ENCODE peak calls at places on chromosomes 12 and 14, in eight cellular contexts. L is NCI-H345, U is NCI-H460, D is anterior cingulate cortex, O is activated T-cell treated with anti-CD3 and anti-CD28 coated beads for 1 hour, F is putamen, X is AG10803, B is IMR-90. A is an unnamed sample.

GRCh38 chr12:109927622-109928021 is 27.5 kb downstream of the TCHP start:
- DNase-seq in L (peak; percentile 10), U (peak; percentile 58), D (no peak), O (peak; percentile 11), F (no peak), X (peak; percentile 50), B (peak; percentile 41), A (no peak)

GRCh38 chr12:4434721-4435425 is 10.7 kb downstream of the FGF6 start:
- DNase-seq in L (no peak), U (no peak), D (no peak), O (no peak), F (no peak), X (no peak), B (no peak), A (no peak)

GRCh38 chr12:130506844-130507243 is 169.2 kb downstream of the PIWIL1 start:
- DNase-seq in L (no peak), U (no peak), D (no peak), O (no peak), F (no peak), X (no peak), B (no peak), A (no peak)

GRCh38 chr12:116892318-116892717 is 11.1 kb upstream of the HRK start:
- DNase-seq in L (no peak), U (no peak), D (no peak), O (no peak), F (no peak), X (no peak), B (no peak), A (no peak)

GRCh38 chr14:88868558-88869159 is 44.2 kb downstream of the TTC8 start:
- DNase-seq in L (peak; percentile 19), U (peak; percentile 20), D (no peak), O (no peak), F (no peak), X (peak; percentile 22), B (peak; percentile 23), A (peak; percentile 5)

GRCh38 chr12:18897816-18898215 is 159.9 kb downstream of the CAPZA3 start:
- DNase-seq in L (no peak), U (no peak), D (no peak), O (no peak), F (no peak), X (no peak), B (peak; percentile 9), A (no peak)

GRCh38 chr14:99201351-99202073 is 70.5 kb downstream of the BCL11B start:
- DNase-seq in L (peak; percentile 67), U (no peak), D (no peak), O (no peak), F (no peak), X (no peak), B (no peak), A (peak; percentile 57)

GRCh38 chr14:94288610-94289465 is 4.2 kb downstream of the SERPINA10 start:
- DNase-seq in L (no peak), U (no peak), D (no peak), O (no peak), F (no peak), X (no peak), B (no peak), A (no peak)

GRCh38 chr12:67434653-67435375 is 165.7 kb downstream of the CAND1 start:
- DNase-seq in L (no peak), U (no peak), D (no peak), O (no peak), F (no peak), X (peak; percentile 98), B (peak; percentile 99), A (no peak)

GRCh38 chr12:22318122-22318737 is 16.3 kb downstream of the ST8SIA1 start:
- DNase-seq in L (no peak), U (no peak), D (no peak), O (no peak), F (peak; percentile 30), X (peak; percentile 25), B (peak; percentile 28), A (no peak)

GRCh38 chr12:116687888-116688287 is 50.0 kb downstream of the SPRING1 start:
- DNase-seq in L (no peak), U (no peak), D (no peak), O (no peak), F (no peak), X (no peak), B (no peak), A (peak; percentile 20)

GRCh38 chr14:96038920-96039632 is at the start of gene C14orf132:
- DNase-seq in L (peak; percentile 78), U (no peak), D (peak; percentile 53), O (peak; percentile 35), F (peak; percentile 79), X (peak; percentile 48), B (peak; percentile 48), A (peak; percentile 27)

GRCh38 chr14:67441672-67442071 is 29.7 kb upstream of the PLEK2 start:
- DNase-seq in L (no peak), U (no peak), D (no peak), O (no peak), F (no peak), X (no peak), B (no peak), A (no peak)

GRCh38 chr12:4270670-4271432 is 2.7 kb upstream of the CCND2 start:
- DNase-seq in L (no peak), U (no peak), D (no peak), O (peak; percentile 17), F (no peak), X (no peak), B (no peak), A (peak; percentile 48)

GRCh38 chr12:57372233-57372632 is 58.6 kb downstream of the R3HDM2 start:
- DNase-seq in L (no peak), U (no peak), D (no peak), O (no peak), F (peak; percentile 17), X (peak; percentile 24), B (peak; percentile 78), A (no peak)

GRCh38 chr14:79043194-79043889 is 873.2 kb downstream of the NRXN3 start:
- DNase-seq in L (no peak), U (no peak), D (no peak), O (no peak), F (no peak), X (no peak), B (no peak), A (no peak)

GRCh38 chr14:103828315-103828967 is 18.9 kb downstream of the PPP1R13B start:
- DNase-seq in L (no peak), U (no peak), D (no peak), O (no peak), F (no peak), X (peak; percentile 29), B (peak; percentile 23), A (no peak)

GRCh38 chr14:103857256-103857655 is 9.9 kb upstream of the PPP1R13B start:
- DNase-seq in L (no peak), U (no peak), D (no peak), O (no peak), F (no peak), X (no peak), B (no peak), A (no peak)

GRCh38 chr14:94390372-94391086 is 2.1 kb upstream of the SERPINA1 start:
- DNase-seq in L (no peak), U (no peak), D (no peak), O (no peak), F (peak; percentile 35), X (no peak), B (no peak), A (no peak)

GRCh38 chr14:61555056-61555838 is 140.1 kb upstream of the HIF1A start:
- DNase-seq in L (no peak), U (no peak), D (no peak), O (no peak), F (no peak), X (peak; percentile 91), B (peak; percentile 75), A (no peak)

GRCh38 chr14:72810201-72810600 is 83.7 kb downstream of the DPF3 start:
- DNase-seq in L (no peak), U (no peak), D (no peak), O (peak; percentile 7), F (no peak), X (no peak), B (no peak), A (no peak)

GRCh38 chr12:63308701-63309100 is 157.7 kb upstream of the AVPR1A start:
- DNase-seq in L (no peak), U (no peak), D (no peak), O (no peak), F (no peak), X (no peak), B (no peak), A (no peak)

A was measured in naive thymus-derived CD4-positive, alpha-beta T cell.